ENCODE peak calls at places on chromosomes 12 and 14, in five cellular contexts. C is retina; J is activated CD4-positive, alpha-beta T cell treated with anti-CD3 and anti-CD28 coated beads, Interleukin-2, amount 50 U/mL, for 1 hour; L is lung; H is T-cell. Y is an unnamed sample.

GRCh38 chr12:23204933-23205778 is 580.2 kb downstream of the ETNK1 start:
- DNase-seq in C (peak), L (no peak), H (no peak), J (no peak), Y (no peak)

GRCh38 chr14:101820283-101820798 is 58.8 kb downstream of the PPP2R5C start:
- DNase-seq in J (no peak), C (no peak), L (no peak), H (peak), Y (no peak)

GRCh38 chr12:120394483-120395367 is 25.8 kb upstream of the MSI1 start:
- DNase-seq in L (peak), C (peak), H (no peak), J (no peak), Y (no peak)

GRCh38 chr14:61662437-61663311 is 32.6 kb upstream of the HIF1A start:
- DNase-seq in L (peak), H (peak), J (peak), C (peak), Y (no peak)

GRCh38 chr14:26791117-26791806 is 193.4 kb upstream of the NOVA1 start:
- DNase-seq in H (no peak), C (no peak), J (no peak), L (no peak), Y (no peak)

GRCh38 chr14:90547968-90548367 is 151.1 kb downstream of the CALM1 start:
- DNase-seq in L (no peak), C (no peak), J (no peak), H (no peak), Y (no peak)

GRCh38 chr14:75453817-75454434 is 26.1 kb downstream of the JDP2 start:
- DNase-seq in C (no peak), J (no peak), L (no peak), H (no peak), Y (no peak)

GRCh38 chr14:70655110-70655826 is 13.6 kb downstream of the TTC9 start:
- DNase-seq in C (no peak), H (peak), L (no peak), J (peak), Y (no peak)

GRCh38 chr12:130796985-130797686 is 41.9 kb downstream of the STX2 start:
- DNase-seq in J (peak), L (no peak), C (no peak), H (peak), Y (no peak)

GRCh38 chr12:54060975-54061778 is 7.5 kb downstream of the HOXC4 start:
- DNase-seq in J (no peak), C (no peak), L (no peak), H (no peak), Y (no peak)

GRCh38 chr12:45010051-45010450 is 40.8 kb downstream of the DBX2 start:
- DNase-seq in C (no peak), L (no peak), J (no peak), H (no peak), Y (no peak)

GRCh38 chr12:47158792-47159191 is 79.0 kb upstream of the AMIGO2 start:
- DNase-seq in L (no peak), H (no peak), J (no peak), C (no peak), Y (no peak)

GRCh38 chr14:68782091-68782981 is 10.5 kb downstream of the ZFP36L1 start:
- DNase-seq in L (no peak), J (peak), H (no peak), C (no peak), Y (no peak)

GRCh38 chr12:54933381-54933780 is 51.2 kb downstream of the TESPA1 start:
- DNase-seq in J (no peak), H (no peak), C (no peak), L (no peak), Y (no peak)

GRCh38 chr12:131167334-131167733 is 213.6 kb downstream of the ADGRD1 start:
- DNase-seq in L (no peak), C (no peak), J (no peak), H (no peak), Y (no peak)

GRCh38 chr12:128976120-128976519 is 122.8 kb downstream of the GLT1D1 start:
- DNase-seq in L (peak), J (no peak), H (no peak), C (peak), Y (no peak)